ENCODE peak calls at places on chromosomes 5 and 9, in six cellular contexts. Y is lung, P is fibroblast of pulmonary artery, H is choroid plexus epithelial cell, V is GM12865, Q is IMR-90. Z is an unnamed sample.

GRCh38 chr5:115816226-115817042 is at the start of gene CDO1:
- DNase-seq in Y (no peak), P (peak; percentile 60), H (peak; percentile 72), V (no peak), Q (peak; percentile 59), Z (no peak)

GRCh38 chr9:112446518-112446917 is 40.1 kb upstream of the KIAA1958 start:
- DNase-seq in Y (no peak), P (no peak), H (no peak), V (no peak), Q (no peak), Z (no peak)

GRCh38 chr5:6812800-6813731 is 99.8 kb downstream of the TENT4A start:
- DNase-seq in Y (peak; percentile 80), P (peak; percentile 77), H (peak; percentile 57), V (no peak), Q (peak; percentile 16), Z (no peak)

GRCh38 chr5:132254321-132254977 is 3.0 kb upstream of the PDLIM4 start:
- DNase-seq in Y (no peak), P (no peak), H (no peak), V (no peak), Q (no peak), Z (no peak)

GRCh38 chr9:27491164-27491563 is 32.9 kb upstream of the IFNK start:
- DNase-seq in Y (no peak), P (peak; percentile 35), H (peak; percentile 71), V (peak; percentile 43), Q (no peak), Z (no peak)

GRCh38 chr9:124001865-124002525 is 9.6 kb upstream of the LHX2 start:
- DNase-seq in Y (no peak), P (no peak), H (no peak), V (no peak), Q (no peak), Z (no peak)

GRCh38 chr9:2291980-2292704 is 277.0 kb downstream of the SMARCA2 start:
- DNase-seq in Y (no peak), P (peak; percentile 45), H (peak; percentile 13), V (no peak), Q (no peak), Z (no peak)

GRCh38 chr9:124260769-124261603 is 3.2 kb downstream of the NEK6 start:
- DNase-seq in Y (peak; percentile 58), P (peak; percentile 80), H (peak; percentile 71), V (peak; percentile 75), Q (peak; percentile 69), Z (no peak)

GRCh38 chr9:100186356-100186755 is 87.3 kb downstream of the INVS start:
- DNase-seq in Y (no peak), P (no peak), H (no peak), V (no peak), Q (no peak), Z (no peak)

GRCh38 chr5:15013654-15014463 is 142.3 kb upstream of the ANKH start:
- DNase-seq in Y (no peak), P (peak; percentile 87), H (peak; percentile 89), V (peak; percentile 28), Q (peak; percentile 80), Z (no peak)

GRCh38 chr9:111271481-111272080 is 58.4 kb downstream of the OR2K2 start:
- DNase-seq in Y (no peak), P (peak; percentile 9), H (peak; percentile 11), V (no peak), Q (peak; percentile 65), Z (no peak)

GRCh38 chr9:22307013-22307711 is 139.5 kb upstream of the DMRTA1 start:
- DNase-seq in Y (no peak), P (peak; percentile 76), H (peak; percentile 91), V (peak; percentile 35), Q (peak; percentile 55), Z (no peak)

GRCh38 chr5:98763001-98763630 is 10.3 kb upstream of the RGMB start:
- DNase-seq in Y (no peak), P (peak; percentile 64), H (peak; percentile 89), V (no peak), Q (peak; percentile 93), Z (no peak)

GRCh38 chr5:58505971-58506640 is 14.9 kb downstream of the GAPT start:
- DNase-seq in Y (no peak), P (no peak), H (no peak), V (no peak), Q (no peak), Z (no peak)

GRCh38 chr9:98328141-98328540 is 72.7 kb upstream of the TBC1D2 start:
- DNase-seq in Y (no peak), P (no peak), H (no peak), V (no peak), Q (no peak), Z (no peak)

GRCh38 chr5:11149136-11149535 is 388.1 kb upstream of the DAP start:
- DNase-seq in Y (no peak), P (no peak), H (no peak), V (no peak), Q (no peak), Z (no peak)

GRCh38 chr9:103731541-103731940 is 362.6 kb upstream of the SMC2 start:
- DNase-seq in Y (no peak), P (peak; percentile 24), H (peak; percentile 39), V (no peak), Q (no peak), Z (no peak)

GRCh38 chr9:137138701-137139467 is at the start of gene GRIN1:
- DNase-seq in Y (no peak), P (peak; percentile 34), H (peak; percentile 20), V (no peak), Q (no peak), Z (no peak)

GRCh38 chr9:98692392-98692791 is 16.3 kb downstream of the GABBR2 start:
- DNase-seq in Y (no peak), P (no peak), H (no peak), V (no peak), Q (no peak), Z (no peak)

GRCh38 chr9:130893250-130894101 is 3.1 kb downstream of the QRFP start:
- DNase-seq in Y (peak; percentile 44), P (no peak), H (peak; percentile 71), V (no peak), Q (no peak), Z (no peak)

GRCh38 chr5:128498844-128499455 is 39.1 kb downstream of the FBN2 start:
- DNase-seq in Y (no peak), P (peak; percentile 88), H (peak; percentile 90), V (peak; percentile 58), Q (peak; percentile 79), Z (no peak)
- TF ChIP-seq CTCF in Y (no peak), P (peak; percentile 56), H (peak; percentile 56), V (peak; percentile 21), Q (peak; percentile 69), Z (peak; percentile 28)

GRCh38 chr5:14011089-14012004 is 66.9 kb upstream of the DNAH5 start:
- DNase-seq in Y (peak; percentile 85), P (peak; percentile 86), H (peak; percentile 91), V (peak; percentile 87), Q (peak; percentile 86), Z (peak; percentile 31)
- TF ChIP-seq CTCF in Y (no peak), P (no peak), H (no peak), V (no peak), Q (peak; percentile 24), Z (no peak)

GRCh38 chr5:141345327-141345726 is 1.7 kb downstream of the PCDHGA3 start:
- DNase-seq in Y (no peak), P (no peak), H (no peak), V (no peak), Q (no peak), Z (no peak)
- TF ChIP-seq CTCF in Y (no peak), P (no peak), H (no peak), V (no peak), Q (no peak), Z (peak; percentile 7)

GRCh38 chr5:134127376-134127861 is 12.9 kb downstream of the TCF7 start:
- DNase-seq in Y (no peak), P (peak; percentile 70), H (peak; percentile 32), V (peak; percentile 82), Q (peak; percentile 58), Z (peak; percentile 22)

GRCh38 chr5:134127988-134128647 is 13.6 kb downstream of the TCF7 start:
- DNase-seq in Y (no peak), P (no peak), H (no peak), V (no peak), Q (no peak), Z (no peak)

GRCh38 chr5:134124289-134125194 is 10.1 kb downstream of the TCF7 start:
- DNase-seq in Y (no peak), P (no peak), H (no peak), V (no peak), Q (peak; percentile 69), Z (no peak)

GRCh38 chr5:134123360-134123759 is 8.9 kb downstream of the TCF7 start:
- DNase-seq in Y (no peak), P (no peak), H (no peak), V (no peak), Q (no peak), Z (no peak)

DNA sequence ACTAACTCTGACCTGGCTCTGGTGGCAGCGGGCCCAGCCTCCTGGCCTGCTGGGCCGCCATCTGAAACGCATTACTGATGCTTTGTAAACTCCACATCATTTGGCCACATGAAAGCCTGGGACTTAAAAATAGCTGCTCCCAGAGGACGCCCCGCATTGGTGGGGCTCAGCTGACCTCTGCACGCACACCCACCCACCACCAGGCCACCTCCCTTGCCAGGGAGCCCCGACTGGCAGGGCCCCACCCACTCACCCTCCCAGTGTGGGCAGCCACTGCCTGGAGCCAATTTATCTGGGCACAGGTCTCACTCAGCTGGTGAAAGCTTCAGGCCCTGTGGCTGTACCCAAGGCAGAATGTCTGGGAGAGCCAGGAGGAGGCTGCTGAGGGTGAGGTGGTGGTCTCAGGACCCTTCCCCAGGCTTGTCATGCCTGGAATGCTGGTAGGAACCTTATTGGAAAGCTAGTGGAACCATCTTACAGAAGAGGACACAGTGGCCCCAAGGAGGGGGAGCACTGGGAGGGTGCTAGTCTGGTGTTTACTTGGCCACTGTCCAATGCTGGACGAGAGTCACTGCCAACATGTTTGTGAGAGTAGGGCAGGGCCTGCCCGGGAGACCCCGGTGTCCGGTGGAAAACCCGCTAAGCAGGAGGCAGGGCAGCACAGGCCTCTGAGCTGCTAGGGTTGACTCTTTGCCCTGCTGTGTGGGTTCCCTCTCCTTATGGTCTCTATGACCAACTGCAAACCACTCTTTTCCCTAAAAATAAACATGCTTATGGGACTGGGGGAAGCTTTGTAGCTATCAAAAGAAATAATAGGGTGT is 10.9 kb downstream of the TCF7 start:
- DNase-seq in Y (no peak), P (peak; percentile 50), H (peak; percentile 69), V (peak; percentile 41), Q (peak; percentile 96), Z (no peak)
- TF ChIP-seq CTCF in Y (no peak), P (no peak), H (no peak), V (no peak), Q (no peak), Z (no peak)

GRCh38 chr5:159990506-159990905 is 18.4 kb upstream of the TTC1 start:
- DNase-seq in Y (no peak), P (no peak), H (peak; percentile 44), V (no peak), Q (no peak), Z (no peak)
- TF ChIP-seq CTCF in Y (no peak), P (peak; percentile 4), H (no peak), V (no peak), Q (peak; percentile 31), Z (no peak)

GRCh38 chr9:129402341-129402739 is 218.6 kb downstream of the C9orf50 start:
- DNase-seq in Y (no peak), P (no peak), H (no peak), V (no peak), Q (no peak), Z (no peak)
- TF ChIP-seq CTCF in Y (no peak), P (no peak), H (no peak), V (no peak), Q (no peak), Z (no peak)

DNA sequence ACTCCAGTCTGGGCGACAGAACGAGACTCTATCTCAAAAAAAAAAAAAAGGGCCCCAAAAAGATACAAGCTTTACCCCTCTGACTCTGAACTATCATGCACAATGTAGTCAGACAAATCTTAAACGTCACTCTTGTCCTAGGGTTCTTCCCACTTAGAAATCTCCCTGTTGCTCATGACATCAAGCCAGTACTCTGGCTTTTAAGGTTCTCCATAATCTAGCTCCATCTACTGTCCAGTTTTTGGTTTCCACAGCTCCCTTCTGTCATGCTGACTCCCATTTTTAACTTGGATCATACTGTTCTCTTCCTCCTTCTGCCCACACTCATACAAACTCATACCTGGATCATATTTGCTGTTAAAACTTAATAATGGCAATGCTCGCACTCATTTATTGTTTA is 156.7 kb upstream of the TLX3 start:
- DNase-seq in Y (no peak), P (peak; percentile 41), H (peak; percentile 74), V (no peak), Q (peak; percentile 54), Z (no peak)
- TF ChIP-seq CTCF in Y (no peak), P (peak; percentile 33), H (peak; percentile 65), V (no peak), Q (peak; percentile 47), Z (no peak)